ENCODE peak calls at places on chromosomes 4 and X, in seven cellular contexts. One of them, this sample, is unnamed. For H3K79me1, the result is how much of the 10 kb centered on the place peaks cover.

GRCh38 chr4:120694973-120695372 is 227.6 kb downstream of the PRDM5 start:
- DNase-seq in trophoblast cell: peak
- DNase-seq in neuronal stem cell: no peak
- DNase-seq in IMR-90: peak
- DNase-seq in H9: no peak
- DNase-seq in mesenchymal stem cell: peak
- DNase-seq in H1: no peak
- DNase-seq in this sample: no peak

GRCh38 chrX:150332023-150332422 is 31.1 kb upstream of the MAMLD1 start:
- DNase-seq in neuronal stem cell: no peak
- DNase-seq in H9: no peak
- DNase-seq in H1: no peak
- DNase-seq in trophoblast cell: no peak
- DNase-seq in IMR-90: no peak
- DNase-seq in mesenchymal stem cell: no peak
- DNase-seq in this sample: no peak

GRCh38 chr4:70915874-70916559 is 13.8 kb downstream of the MOB1B start:
- DNase-seq in IMR-90: no peak
- DNase-seq in trophoblast cell: no peak
- DNase-seq in neuronal stem cell: no peak
- DNase-seq in H1: no peak
- DNase-seq in mesenchymal stem cell: no peak
- DNase-seq in H9: no peak
- DNase-seq in this sample: no peak

GRCh38 chr4:113759696-113760093 is 1.8 kb downstream of the CAMK2D start:
- DNase-seq in H9: no peak
- DNase-seq in mesenchymal stem cell: peak
- DNase-seq in H1: no peak
- DNase-seq in neuronal stem cell: no peak
- DNase-seq in IMR-90: peak
- DNase-seq in trophoblast cell: no peak
- DNase-seq in this sample: no peak

GRCh38 chrX:27555514-27555913 is 34.6 kb upstream of the DCAF8L2 start:
- DNase-seq in IMR-90: peak
- DNase-seq in H1: no peak
- DNase-seq in neuronal stem cell: peak
- DNase-seq in mesenchymal stem cell: peak
- DNase-seq in trophoblast cell: peak
- DNase-seq in H9: no peak
- DNase-seq in this sample: peak

GRCh38 chrX:40009462-40009851 is 88.3 kb downstream of the BCOR start:
- DNase-seq in mesenchymal stem cell: peak
- DNase-seq in neuronal stem cell: no peak
- DNase-seq in trophoblast cell: peak
- DNase-seq in IMR-90: no peak
- DNase-seq in H1: no peak
- DNase-seq in H9: peak
- DNase-seq in this sample: peak

GRCh38 chr4:165448700-165449099 is 69.9 kb downstream of the CPE start:
- DNase-seq in IMR-90: no peak
- DNase-seq in trophoblast cell: no peak
- DNase-seq in H1: no peak
- DNase-seq in neuronal stem cell: no peak
- DNase-seq in H9: no peak
- DNase-seq in mesenchymal stem cell: no peak
- DNase-seq in this sample: no peak

GRCh38 chr4:80361329-80361900 is 25.9 kb downstream of the CFAP299 start:
- DNase-seq in neuronal stem cell: no peak
- DNase-seq in mesenchymal stem cell: peak
- DNase-seq in trophoblast cell: peak
- DNase-seq in H9: no peak
- DNase-seq in H1: no peak
- DNase-seq in IMR-90: peak
- DNase-seq in this sample: peak

GRCh38 chr4:40552536-40552935 is 77.1 kb downstream of the RBM47 start:
- DNase-seq in mesenchymal stem cell: no peak
- DNase-seq in H1: no peak
- DNase-seq in IMR-90: no peak
- DNase-seq in trophoblast cell: peak
- DNase-seq in neuronal stem cell: no peak
- DNase-seq in H9: peak
- DNase-seq in this sample: peak

GRCh38 chrX:71525316-71525715 is 7.6 kb upstream of the OGT start:
- DNase-seq in H9: no peak
- DNase-seq in trophoblast cell: no peak
- DNase-seq in H1: no peak
- DNase-seq in neuronal stem cell: no peak
- DNase-seq in mesenchymal stem cell: no peak
- DNase-seq in IMR-90: no peak
- DNase-seq in this sample: no peak

GRCh38 chr4:55682295-55682694 is 46.2 kb upstream of the NMU start:
- DNase-seq in H9: no peak
- DNase-seq in IMR-90: no peak
- DNase-seq in neuronal stem cell: no peak
- DNase-seq in H1: no peak
- DNase-seq in trophoblast cell: no peak
- DNase-seq in mesenchymal stem cell: no peak
- DNase-seq in this sample: no peak

GRCh38 chr4:138234254-138234653 is 7.9 kb downstream of the SLC7A11 start:
- DNase-seq in neuronal stem cell: no peak
- DNase-seq in trophoblast cell: no peak
- DNase-seq in IMR-90: no peak
- DNase-seq in H1: no peak
- DNase-seq in mesenchymal stem cell: no peak
- DNase-seq in H9: no peak
- DNase-seq in this sample: no peak

GRCh38 chr4:138233313-138233712 is 8.8 kb downstream of the SLC7A11 start:
- DNase-seq in trophoblast cell: no peak
- DNase-seq in mesenchymal stem cell: no peak
- DNase-seq in H1: no peak
- DNase-seq in H9: no peak
- DNase-seq in neuronal stem cell: no peak
- DNase-seq in IMR-90: no peak
- DNase-seq in this sample: no peak

GRCh38 chr4:138235419-138235952 is 6.7 kb downstream of the SLC7A11 start:
- DNase-seq in trophoblast cell: peak
- DNase-seq in H1: no peak
- DNase-seq in neuronal stem cell: no peak
- DNase-seq in H9: no peak
- DNase-seq in IMR-90: peak
- DNase-seq in mesenchymal stem cell: peak
- DNase-seq in this sample: peak

GRCh38 chr4:138238521-138239292 is 3.4 kb downstream of the SLC7A11 start:
- DNase-seq in H9: no peak
- DNase-seq in neuronal stem cell: no peak
- DNase-seq in IMR-90: no peak
- DNase-seq in H1: no peak
- DNase-seq in mesenchymal stem cell: peak
- DNase-seq in trophoblast cell: no peak
- DNase-seq in this sample: no peak

GRCh38 chr4:138236035-138236434 is 6.1 kb downstream of the SLC7A11 start:
- DNase-seq in H9: no peak
- DNase-seq in H1: no peak
- DNase-seq in trophoblast cell: no peak
- DNase-seq in neuronal stem cell: no peak
- DNase-seq in IMR-90: peak
- DNase-seq in mesenchymal stem cell: no peak
- DNase-seq in this sample: no peak
- H3K79me1 ChIP-seq in H9: under half
- H3K79me1 ChIP-seq in H1: under half
- H3K79me1 ChIP-seq in trophoblast cell: under half
- H3K79me1 ChIP-seq in neuronal stem cell: under half
- H3K79me1 ChIP-seq in IMR-90: under half
- H3K79me1 ChIP-seq in mesenchymal stem cell: under half
- H3K79me1 ChIP-seq in this sample: under half

GRCh38 chr4:34200535-34200934 is 2043.8 kb downstream of the ARAP2 start:
- DNase-seq in neuronal stem cell: no peak
- DNase-seq in trophoblast cell: no peak
- DNase-seq in mesenchymal stem cell: no peak
- DNase-seq in IMR-90: no peak
- DNase-seq in H9: no peak
- DNase-seq in H1: no peak
- DNase-seq in this sample: no peak

GRCh38 chr4:34202154-34202553 is 2042.2 kb downstream of the ARAP2 start:
- DNase-seq in H9: no peak
- DNase-seq in mesenchymal stem cell: no peak
- DNase-seq in IMR-90: no peak
- DNase-seq in trophoblast cell: peak
- DNase-seq in H1: no peak
- DNase-seq in neuronal stem cell: no peak
- DNase-seq in this sample: peak

GRCh38 chr4:34194585-34194984 is 2049.7 kb downstream of the ARAP2 start:
- DNase-seq in trophoblast cell: no peak
- DNase-seq in H1: no peak
- DNase-seq in H9: no peak
- DNase-seq in neuronal stem cell: no peak
- DNase-seq in IMR-90: no peak
- DNase-seq in mesenchymal stem cell: no peak
- DNase-seq in this sample: no peak

GRCh38 chr4:34196375-34196774 is 2047.9 kb downstream of the ARAP2 start:
- DNase-seq in H1: no peak
- DNase-seq in mesenchymal stem cell: no peak
- DNase-seq in IMR-90: no peak
- DNase-seq in H9: no peak
- DNase-seq in trophoblast cell: peak
- DNase-seq in neuronal stem cell: no peak
- DNase-seq in this sample: no peak

GRCh38 chr4:34198966-34199365 is 2045.3 kb downstream of the ARAP2 start:
- DNase-seq in H1: no peak
- DNase-seq in neuronal stem cell: no peak
- DNase-seq in trophoblast cell: no peak
- DNase-seq in mesenchymal stem cell: no peak
- DNase-seq in IMR-90: no peak
- DNase-seq in H9: no peak
- DNase-seq in this sample: no peak
- H3K79me1 ChIP-seq in H1: under half
- H3K79me1 ChIP-seq in neuronal stem cell: under half
- H3K79me1 ChIP-seq in trophoblast cell: under half
- H3K79me1 ChIP-seq in mesenchymal stem cell: under half
- H3K79me1 ChIP-seq in IMR-90: under half
- H3K79me1 ChIP-seq in H9: under half
- H3K79me1 ChIP-seq in this sample: under half

DNA sequence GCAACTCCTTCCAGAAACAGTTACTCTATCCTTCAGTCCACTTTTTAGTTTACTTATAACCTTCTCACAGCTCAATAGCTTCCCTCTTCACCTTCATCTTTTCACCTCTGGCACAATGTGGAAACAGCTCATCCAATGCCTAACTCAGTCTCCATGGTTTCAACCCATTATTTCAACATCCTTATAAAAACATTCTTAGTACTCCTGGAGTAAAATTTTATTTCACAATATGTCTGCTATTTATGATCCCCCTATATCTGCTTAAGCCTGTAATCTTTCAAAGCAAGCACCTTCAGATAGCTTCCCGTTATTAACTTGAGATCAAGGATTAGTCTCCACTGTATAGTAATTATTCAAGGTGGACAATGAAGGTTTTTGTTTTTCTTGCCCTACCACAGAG is 156.3 kb downstream of the GASK1B start:
- DNase-seq in H1: no peak
- DNase-seq in trophoblast cell: no peak
- DNase-seq in neuronal stem cell: no peak
- DNase-seq in IMR-90: peak
- DNase-seq in mesenchymal stem cell: no peak
- DNase-seq in H9: no peak
- DNase-seq in this sample: no peak
- H3K79me1 ChIP-seq in H1: under half
- H3K79me1 ChIP-seq in trophoblast cell: under half
- H3K79me1 ChIP-seq in neuronal stem cell: under half
- H3K79me1 ChIP-seq in IMR-90: under half
- H3K79me1 ChIP-seq in mesenchymal stem cell: under half
- H3K79me1 ChIP-seq in H9: under half
- H3K79me1 ChIP-seq in this sample: under half

DNA sequence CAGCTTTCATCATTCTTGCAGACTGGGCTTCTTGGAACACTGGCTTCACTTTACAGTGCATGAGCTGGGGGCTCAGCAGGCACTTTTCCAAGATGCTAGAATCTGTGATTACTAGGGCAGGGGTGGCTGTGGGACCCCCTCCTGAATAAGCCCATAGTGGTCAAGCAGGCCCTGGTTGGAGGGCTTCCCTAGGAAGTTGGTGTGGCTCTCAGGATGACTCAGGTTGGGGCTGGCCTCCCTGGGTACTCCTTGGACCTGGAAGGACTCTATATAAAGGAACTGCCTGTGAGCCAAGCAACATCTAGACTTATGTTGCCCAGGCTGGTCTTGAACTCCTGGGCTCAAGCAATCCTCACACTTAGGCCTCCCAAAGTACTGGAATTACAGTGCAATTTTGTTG is 88.3 kb upstream of the HELT start:
- DNase-seq in mesenchymal stem cell: no peak
- DNase-seq in H1: no peak
- DNase-seq in trophoblast cell: no peak
- DNase-seq in H9: no peak
- DNase-seq in neuronal stem cell: no peak
- DNase-seq in IMR-90: no peak
- DNase-seq in this sample: no peak
- H3K79me1 ChIP-seq in mesenchymal stem cell: under half
- H3K79me1 ChIP-seq in H1: under half
- H3K79me1 ChIP-seq in trophoblast cell: under half
- H3K79me1 ChIP-seq in H9: under half
- H3K79me1 ChIP-seq in neuronal stem cell: under half
- H3K79me1 ChIP-seq in IMR-90: under half
- H3K79me1 ChIP-seq in this sample: under half

DNA sequence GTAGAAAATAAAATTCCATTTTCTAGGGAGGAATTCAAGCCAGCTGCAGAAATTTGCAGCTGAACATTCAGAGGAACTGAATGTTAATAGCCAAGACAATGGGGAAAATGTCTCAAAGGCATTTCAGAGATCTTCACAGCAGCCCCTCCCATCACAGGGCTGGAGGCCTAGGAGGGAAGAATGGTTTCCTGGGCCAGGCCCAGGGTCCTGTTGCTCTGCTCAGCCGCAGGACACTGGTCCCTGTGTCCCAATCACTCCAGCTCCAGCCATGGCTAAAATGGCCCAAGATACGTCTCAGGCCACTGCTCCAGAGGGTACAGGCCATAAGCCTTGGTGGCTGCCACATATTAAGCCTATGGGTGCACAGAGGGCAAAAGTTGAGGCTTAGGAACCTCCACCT is 20.4 kb downstream of the FAM13A start:
- DNase-seq in mesenchymal stem cell: no peak
- DNase-seq in IMR-90: no peak
- DNase-seq in neuronal stem cell: no peak
- DNase-seq in trophoblast cell: no peak
- DNase-seq in H1: no peak
- DNase-seq in H9: no peak
- DNase-seq in this sample: no peak
- H3K79me1 ChIP-seq in mesenchymal stem cell: under half
- H3K79me1 ChIP-seq in IMR-90: under half
- H3K79me1 ChIP-seq in neuronal stem cell: under half
- H3K79me1 ChIP-seq in trophoblast cell: under half
- H3K79me1 ChIP-seq in H1: under half
- H3K79me1 ChIP-seq in H9: under half
- H3K79me1 ChIP-seq in this sample: under half

This sample was measured in mesendoderm.